ENCODE peak calls at places on chromosome 9, in five cellular contexts. One of them, this sample, is unnamed.

GRCh38 chr9:138067594-138068367 is 190.2 kb downstream of the CACNA1B start:
- DNase-seq in AG10803: no peak
- DNase-seq in IMR-90: no peak
- DNase-seq in uterus: peak
- DNase-seq in cardiac fibroblast: no peak
- DNase-seq in this sample: no peak

GRCh38 chr9:119284118-119284517 is 85.1 kb downstream of the BRINP1 start:
- DNase-seq in uterus: no peak
- DNase-seq in cardiac fibroblast: no peak
- DNase-seq in IMR-90: no peak
- DNase-seq in AG10803: peak
- DNase-seq in this sample: no peak

GRCh38 chr9:129102095-129102525 is 8.5 kb downstream of the CRAT start:
- DNase-seq in IMR-90: no peak
- DNase-seq in uterus: no peak
- DNase-seq in cardiac fibroblast: no peak
- DNase-seq in AG10803: no peak
- DNase-seq in this sample: no peak

GRCh38 chr9:129481824-129482511 is 138.9 kb downstream of the C9orf50 start:
- DNase-seq in IMR-90: no peak
- DNase-seq in uterus: peak
- DNase-seq in cardiac fibroblast: peak
- DNase-seq in AG10803: peak
- DNase-seq in this sample: no peak

GRCh38 chr9:134347996-134348395 is 21.7 kb downstream of the RXRA start:
- DNase-seq in AG10803: no peak
- DNase-seq in cardiac fibroblast: no peak
- DNase-seq in IMR-90: no peak
- DNase-seq in uterus: no peak
- DNase-seq in this sample: no peak

GRCh38 chr9:122827759-122828090 is 663 bp downstream of the PDCL start:
- DNase-seq in AG10803: peak
- DNase-seq in cardiac fibroblast: peak
- DNase-seq in uterus: no peak
- DNase-seq in IMR-90: peak
- DNase-seq in this sample: no peak

GRCh38 chr9:129102791-129103594 is 7.6 kb downstream of the CRAT start:
- DNase-seq in IMR-90: peak
- DNase-seq in AG10803: peak
- DNase-seq in cardiac fibroblast: peak
- DNase-seq in uterus: no peak
- DNase-seq in this sample: peak

GRCh38 chr9:16619897-16620296 is 250.6 kb downstream of the BNC2 start:
- DNase-seq in cardiac fibroblast: no peak
- DNase-seq in AG10803: no peak
- DNase-seq in IMR-90: no peak
- DNase-seq in uterus: no peak
- DNase-seq in this sample: no peak

GRCh38 chr9:113987526-113987925 is 90.6 kb downstream of the AMBP start:
- DNase-seq in IMR-90: no peak
- DNase-seq in uterus: no peak
- DNase-seq in AG10803: no peak
- DNase-seq in cardiac fibroblast: no peak
- DNase-seq in this sample: no peak

GRCh38 chr9:135887585-135888050 is 19.7 kb downstream of the CAMSAP1 start:
- DNase-seq in uterus: no peak
- DNase-seq in cardiac fibroblast: no peak
- DNase-seq in AG10803: no peak
- DNase-seq in IMR-90: no peak
- DNase-seq in this sample: no peak

GRCh38 chr9:93111371-93112115 is 15.5 kb downstream of the CARD19 start:
- DNase-seq in uterus: peak
- DNase-seq in IMR-90: peak
- DNase-seq in AG10803: no peak
- DNase-seq in cardiac fibroblast: no peak
- DNase-seq in this sample: peak

GRCh38 chr9:29625292-29625731 is 2052.0 kb upstream of the C9orf72 start:
- DNase-seq in IMR-90: no peak
- DNase-seq in cardiac fibroblast: no peak
- DNase-seq in AG10803: no peak
- DNase-seq in uterus: no peak
- DNase-seq in this sample: no peak

GRCh38 chr9:88777498-88778312 is 213.6 kb upstream of the S1PR3 start:
- DNase-seq in AG10803: no peak
- DNase-seq in IMR-90: peak
- DNase-seq in cardiac fibroblast: peak
- DNase-seq in uterus: no peak
- DNase-seq in this sample: peak

GRCh38 chr9:136100700-136101614 is 5.9 kb upstream of the NACC2 start:
- DNase-seq in AG10803: no peak
- DNase-seq in uterus: no peak
- DNase-seq in cardiac fibroblast: no peak
- DNase-seq in IMR-90: no peak
- DNase-seq in this sample: no peak

GRCh38 chr9:27033815-27034403 is 28.4 kb upstream of the LRRC19 start:
- DNase-seq in cardiac fibroblast: peak
- DNase-seq in uterus: peak
- DNase-seq in AG10803: peak
- DNase-seq in IMR-90: peak
- DNase-seq in this sample: peak

GRCh38 chr9:93287189-93287552 is 103.2 kb downstream of the WNK2 start:
- DNase-seq in uterus: no peak
- DNase-seq in cardiac fibroblast: no peak
- DNase-seq in AG10803: no peak
- DNase-seq in IMR-90: no peak
- DNase-seq in this sample: no peak

GRCh38 chr9:34045903-34046302 is 2.8 kb downstream of the UBAP2 start:
- DNase-seq in uterus: no peak
- DNase-seq in IMR-90: no peak
- DNase-seq in AG10803: no peak
- DNase-seq in cardiac fibroblast: no peak
- DNase-seq in this sample: no peak
- H3K4me3 ChIP-seq in uterus: no peak
- H3K4me3 ChIP-seq in IMR-90: no peak
- H3K4me3 ChIP-seq in AG10803: no peak
- H3K4me3 ChIP-seq in cardiac fibroblast: no peak
- H3K4me3 ChIP-seq in this sample: no peak

GRCh38 chr9:112917027-112917986 is 26.6 kb upstream of the SLC46A2 start:
- DNase-seq in AG10803: no peak
- DNase-seq in uterus: no peak
- DNase-seq in IMR-90: no peak
- DNase-seq in cardiac fibroblast: no peak
- DNase-seq in this sample: peak

GRCh38 chr9:112925058-112925641 is 34.5 kb upstream of the SLC46A2 start:
- DNase-seq in uterus: no peak
- DNase-seq in cardiac fibroblast: peak
- DNase-seq in AG10803: peak
- DNase-seq in IMR-90: peak
- DNase-seq in this sample: peak

GRCh38 chr9:112917987-112918362 is 27.3 kb upstream of the SLC46A2 start:
- DNase-seq in cardiac fibroblast: no peak
- DNase-seq in IMR-90: no peak
- DNase-seq in AG10803: no peak
- DNase-seq in uterus: no peak
- DNase-seq in this sample: no peak

GRCh38 chr9:112921549-112921948 is 30.9 kb upstream of the SLC46A2 start:
- DNase-seq in uterus: no peak
- DNase-seq in cardiac fibroblast: peak
- DNase-seq in IMR-90: peak
- DNase-seq in AG10803: peak
- DNase-seq in this sample: peak
- TF ChIP-seq CTCF in uterus: no peak
- TF ChIP-seq CTCF in cardiac fibroblast: peak
- TF ChIP-seq CTCF in IMR-90: peak
- TF ChIP-seq CTCF in AG10803: peak
- TF ChIP-seq CTCF in this sample: peak

GRCh38 chr9:127341152-127341551 is 55.8 kb upstream of the SLC2A8 start:
- DNase-seq in uterus: no peak
- DNase-seq in IMR-90: no peak
- DNase-seq in cardiac fibroblast: no peak
- DNase-seq in AG10803: no peak
- DNase-seq in this sample: no peak

GRCh38 chr9:127333326-127334064 is 63.5 kb upstream of the SLC2A8 start:
- DNase-seq in uterus: peak
- DNase-seq in cardiac fibroblast: no peak
- DNase-seq in AG10803: no peak
- DNase-seq in IMR-90: no peak
- DNase-seq in this sample: no peak

GRCh38 chr9:127340721-127341120 is 56.2 kb upstream of the SLC2A8 start:
- DNase-seq in cardiac fibroblast: peak
- DNase-seq in IMR-90: no peak
- DNase-seq in AG10803: no peak
- DNase-seq in uterus: no peak
- DNase-seq in this sample: no peak

GRCh38 chr9:127336086-127336485 is 60.9 kb upstream of the SLC2A8 start:
- DNase-seq in cardiac fibroblast: peak
- DNase-seq in AG10803: peak
- DNase-seq in IMR-90: peak
- DNase-seq in uterus: no peak
- DNase-seq in this sample: no peak

GRCh38 chr9:127336708-127337352 is 60.1 kb upstream of the SLC2A8 start:
- DNase-seq in IMR-90: peak
- DNase-seq in uterus: peak
- DNase-seq in AG10803: peak
- DNase-seq in cardiac fibroblast: peak
- DNase-seq in this sample: peak
- H3K4me3 ChIP-seq in IMR-90: no peak
- H3K4me3 ChIP-seq in uterus: no peak
- H3K4me3 ChIP-seq in AG10803: no peak
- H3K4me3 ChIP-seq in cardiac fibroblast: no peak
- H3K4me3 ChIP-seq in this sample: no peak

GRCh38 chr9:2119490-2120046 is 104.4 kb downstream of the SMARCA2 start:
- DNase-seq in cardiac fibroblast: no peak
- DNase-seq in AG10803: no peak
- DNase-seq in IMR-90: no peak
- DNase-seq in uterus: no peak
- DNase-seq in this sample: no peak

GRCh38 chr9:2125909-2126308 is 110.8 kb downstream of the SMARCA2 start:
- DNase-seq in cardiac fibroblast: peak
- DNase-seq in IMR-90: peak
- DNase-seq in uterus: no peak
- DNase-seq in AG10803: no peak
- DNase-seq in this sample: no peak

GRCh38 chr9:2117527-2117926 is 102.4 kb downstream of the SMARCA2 start:
- DNase-seq in IMR-90: no peak
- DNase-seq in AG10803: no peak
- DNase-seq in uterus: no peak
- DNase-seq in cardiac fibroblast: no peak
- DNase-seq in this sample: no peak

GRCh38 chr9:2122299-2122698 is 107.2 kb downstream of the SMARCA2 start:
- DNase-seq in IMR-90: no peak
- DNase-seq in cardiac fibroblast: no peak
- DNase-seq in uterus: no peak
- DNase-seq in AG10803: no peak
- DNase-seq in this sample: no peak

GRCh38 chr9:2120926-2121689 is 106.0 kb downstream of the SMARCA2 start:
- DNase-seq in uterus: no peak
- DNase-seq in IMR-90: peak
- DNase-seq in cardiac fibroblast: peak
- DNase-seq in AG10803: peak
- DNase-seq in this sample: peak
- TF ChIP-seq CTCF in uterus: no peak
- TF ChIP-seq CTCF in IMR-90: peak
- TF ChIP-seq CTCF in cardiac fibroblast: peak
- TF ChIP-seq CTCF in AG10803: peak
- TF ChIP-seq CTCF in this sample: peak

GRCh38 chr9:38068866-38069628 is at the start of gene SHB:
- DNase-seq in AG10803: peak
- DNase-seq in IMR-90: peak
- DNase-seq in uterus: peak
- DNase-seq in cardiac fibroblast: peak
- DNase-seq in this sample: peak
- H3K4me3 ChIP-seq in AG10803: peak
- H3K4me3 ChIP-seq in IMR-90: peak
- H3K4me3 ChIP-seq in uterus: peak
- H3K4me3 ChIP-seq in cardiac fibroblast: peak
- H3K4me3 ChIP-seq in this sample: peak

GRCh38 chr9:121267689-121268597 is at the start of gene GSN:
- DNase-seq in cardiac fibroblast: peak
- DNase-seq in uterus: peak
- DNase-seq in IMR-90: peak
- DNase-seq in AG10803: peak
- DNase-seq in this sample: peak
- TF ChIP-seq CTCF in cardiac fibroblast: no peak
- TF ChIP-seq CTCF in uterus: peak
- TF ChIP-seq CTCF in IMR-90: no peak
- TF ChIP-seq CTCF in AG10803: peak
- TF ChIP-seq CTCF in this sample: peak